ENCODE peak calls at places on chromosome 3, in eight cellular contexts. F is Caco-2; R is upper lobe of right lung; Z is endothelial cell; A is stomach; T is activated CD8-positive, alpha-beta T cell treated with anti-CD3 and anti-CD28 coated beads for 36 hours; C is PC-9; G is astrocyte. S is an unnamed sample.
A peak's percentile ranks its signal among the peaks of the same experiment; 100 is the strongest.

GRCh38 chr3:153484842-153485241 is 322.8 kb downstream of the RAP2B start:
- DNase-seq in F (no peak), R (no peak), Z (no peak), A (no peak), T (no peak), C (no peak), G (no peak), S (no peak)

GRCh38 chr3:149547413-149547812 is 72.9 kb downstream of the TM4SF4 start:
- DNase-seq in F (no peak), R (no peak), Z (no peak), A (no peak), T (no peak), C (no peak), G (peak; percentile 86), S (no peak)

GRCh38 chr3:8280161-8280560 is 221.5 kb upstream of the LMCD1 start:
- DNase-seq in F (no peak), R (no peak), Z (no peak), A (no peak), T (no peak), C (no peak), G (no peak), S (no peak)

GRCh38 chr3:59726279-59726678 is 676.5 kb upstream of the CFAP20DC start:
- DNase-seq in F (no peak), R (no peak), Z (no peak), A (no peak), T (peak; percentile 21), C (no peak), G (no peak), S (no peak)

GRCh38 chr3:44468572-44469520 is 8.6 kb downstream of the ZNF445 start:
- DNase-seq in F (no peak), R (no peak), Z (no peak), A (no peak), T (peak; percentile 28), C (peak; percentile 84), G (peak; percentile 55), S (no peak)

GRCh38 chr3:13528217-13528801 is 20.6 kb upstream of the FBLN2 start:
- DNase-seq in F (no peak), R (no peak), Z (peak; percentile 53), A (no peak), T (no peak), C (no peak), G (no peak), S (no peak)

GRCh38 chr3:175005881-175006280 is 146.7 kb downstream of the NAALADL2 start:
- DNase-seq in F (no peak), R (no peak), Z (no peak), A (no peak), T (no peak), C (no peak), G (no peak), S (no peak)

GRCh38 chr3:128984596-128984995 is 9.3 kb downstream of the CFAP92 start:
- DNase-seq in F (no peak), R (no peak), Z (no peak), A (no peak), T (no peak), C (no peak), G (no peak), S (no peak)

GRCh38 chr3:16898595-16899395 is 14.0 kb downstream of the PLCL2 start:
- DNase-seq in F (no peak), R (no peak), Z (no peak), A (no peak), T (peak; percentile 34), C (no peak), G (no peak), S (no peak)

GRCh38 chr3:71868891-71869290 is 83.9 kb upstream of the PROK2 start:
- DNase-seq in F (no peak), R (no peak), Z (no peak), A (no peak), T (no peak), C (no peak), G (no peak), S (no peak)

GRCh38 chr3:186532641-186533072 is 11.5 kb downstream of the CRYGS start:
- DNase-seq in F (no peak), R (no peak), Z (no peak), A (no peak), T (peak; percentile 39), C (no peak), G (no peak), S (no peak)

GRCh38 chr3:130644600-130645232 is 101.9 kb downstream of the PIK3R4 start:
- DNase-seq in F (no peak), R (no peak), Z (no peak), A (no peak), T (no peak), C (no peak), G (no peak), S (no peak)

GRCh38 chr3:158710601-158711000 is 21.7 kb downstream of the RARRES1 start:
- DNase-seq in F (no peak), R (no peak), Z (no peak), A (no peak), T (no peak), C (no peak), G (peak; percentile 14), S (no peak)

GRCh38 chr3:120203016-120203415 is 82.0 kb downstream of the GPR156 start:
- DNase-seq in F (no peak), R (no peak), Z (no peak), A (no peak), T (no peak), C (no peak), G (peak; percentile 47), S (no peak)

GRCh38 chr3:12193485-12194165 is 34.9 kb upstream of the TIMP4 start:
- DNase-seq in F (no peak), R (no peak), Z (no peak), A (peak; percentile 44), T (peak; percentile 73), C (peak; percentile 96), G (peak; percentile 99), S (no peak)

GRCh38 chr3:76040946-76041345 is 255.6 kb upstream of the ZNF717 start:
- DNase-seq in F (no peak), R (no peak), Z (no peak), A (no peak), T (no peak), C (no peak), G (peak; percentile 57), S (no peak)

GRCh38 chr3:139216958-139217357 is 126.9 kb upstream of the MRPS22 start:
- DNase-seq in F (no peak), R (no peak), Z (no peak), A (no peak), T (no peak), C (no peak), G (no peak), S (no peak)

GRCh38 chr3:138862531-138862923 is 27.8 kb upstream of the PIK3CB start:
- DNase-seq in F (no peak), R (no peak), Z (peak; percentile 12), A (peak; percentile 41), T (no peak), C (peak; percentile 73), G (peak; percentile 10), S (no peak)

GRCh38 chr3:128624526-128625138 is 26.0 kb downstream of the RPN1 start:
- DNase-seq in F (no peak), R (no peak), Z (no peak), A (no peak), T (no peak), C (no peak), G (no peak), S (no peak)

GRCh38 chr3:56055616-56056350 is 412.5 kb downstream of the ERC2 start:
- DNase-seq in F (peak; percentile 48), R (no peak), Z (no peak), A (no peak), T (no peak), C (peak; percentile 50), G (no peak), S (no peak)

GRCh38 chr3:149628957-149629670 is 28.7 kb downstream of the WWTR1 start:
- DNase-seq in F (no peak), R (no peak), Z (no peak), A (no peak), T (no peak), C (no peak), G (peak; percentile 55), S (no peak)

GRCh38 chr3:46928297-46928696 is 48.2 kb downstream of the CCDC12 start:
- DNase-seq in F (no peak), R (no peak), Z (no peak), A (no peak), T (no peak), C (no peak), G (no peak), S (no peak)

DNA sequence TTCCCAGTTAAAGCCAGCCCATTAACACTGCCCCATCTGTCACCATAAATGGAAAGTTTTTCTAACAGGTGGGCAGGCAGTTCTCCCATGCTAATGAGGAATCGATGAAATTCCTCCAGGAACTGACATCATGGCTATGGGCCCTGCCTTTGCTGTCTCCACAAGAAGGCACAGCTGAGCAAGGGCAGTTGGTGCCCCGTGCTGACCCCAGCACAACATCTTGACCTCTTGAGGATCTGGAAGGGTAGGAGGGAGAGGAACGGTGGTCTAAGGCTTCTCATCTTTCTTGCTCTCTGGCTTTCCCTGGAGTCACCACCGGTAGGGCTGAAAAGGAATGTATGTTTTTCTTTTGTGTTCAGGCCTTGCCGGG is 46.7 kb downstream of the CHCHD6 start:
- DNase-seq in F (peak; percentile 45), R (no peak), Z (no peak), A (no peak), T (no peak), C (no peak), G (no peak), S (no peak)
- TF ChIP-seq CTCF in F (no peak), R (no peak), Z (no peak), A (no peak), T (no peak), C (no peak), G (no peak), S (no peak)

DNA sequence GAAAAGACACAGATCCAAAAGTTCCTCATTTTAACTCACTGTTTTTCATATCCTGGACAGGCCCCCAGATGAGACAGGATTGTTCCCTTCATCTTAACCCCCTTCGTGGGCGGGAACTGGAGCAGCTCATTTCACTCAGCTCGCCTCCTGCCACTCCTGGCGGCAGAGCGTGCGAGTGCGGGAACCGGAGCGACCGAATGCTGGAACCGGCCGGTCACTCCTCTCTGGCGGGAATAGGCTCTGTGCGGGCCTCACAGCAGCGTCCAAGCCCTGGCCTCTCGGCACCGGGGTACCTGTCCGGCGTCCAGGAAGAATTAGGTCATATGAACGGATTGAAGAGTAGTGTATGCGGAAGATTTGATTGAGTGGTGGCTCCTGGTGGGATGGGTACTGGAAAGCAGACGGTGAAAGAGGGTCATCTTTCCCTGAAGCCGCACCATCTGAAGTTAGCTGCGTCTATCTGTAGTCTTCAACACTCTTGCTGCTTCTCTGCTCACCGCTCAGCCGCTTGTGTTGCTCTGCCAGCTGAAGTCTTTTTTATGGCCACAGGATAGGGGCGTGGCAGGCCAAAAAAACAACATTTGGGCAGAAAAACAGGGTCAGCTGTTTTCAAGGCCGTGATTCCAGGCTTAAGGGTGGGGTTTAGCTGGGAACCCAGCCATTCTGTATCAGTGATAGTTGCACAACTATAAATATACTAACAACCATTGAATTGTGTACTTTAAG is 42.3 kb upstream of the FXR1 start:
- DNase-seq in F (no peak), R (peak; percentile 68), Z (peak; percentile 43), A (no peak), T (no peak), C (no peak), G (no peak), S (no peak)
- TF ChIP-seq CTCF in F (no peak), R (peak; percentile 8), Z (no peak), A (no peak), T (no peak), C (no peak), G (no peak), S (no peak)

GRCh38 chr3:183634707-183635106 is 716 bp upstream of the KLHL24 start:
- DNase-seq in F (no peak), R (no peak), Z (no peak), A (no peak), T (no peak), C (no peak), G (no peak), S (no peak)
- TF ChIP-seq CTCF in F (no peak), R (no peak), Z (no peak), A (no peak), T (no peak), C (no peak), G (no peak), S (no peak)

GRCh38 chr3:58135712-58136543 is 74.8 kb downstream of the DNASE1L3 start:
- DNase-seq in F (no peak), R (no peak), Z (no peak), A (no peak), T (no peak), C (no peak), G (no peak), S (no peak)
- TF ChIP-seq CTCF in F (peak; percentile 20), R (peak; percentile 31), Z (peak; percentile 46), A (no peak), T (peak; percentile 52), C (peak; percentile 52), G (peak; percentile 48), S (no peak)